ENCODE peak calls at places on chromosome 18, in four cellular contexts. K is HepG2, S is Panc1, W is K562. U is an unnamed sample.

GRCh38 chr18:23585007-23585871 is 1.1 kb downstream of the NPC1 start:
- DNase-seq in K (peak; percentile 31), S (no peak), W (peak; percentile 41), U (no peak)

GRCh38 chr18:74499633-74500032 is 3.5 kb downstream of the CNDP2 start:
- DNase-seq in K (no peak), S (no peak), W (peak; percentile 49), U (no peak)

GRCh38 chr18:65751145-65752085 is 603 bp downstream of the CDH7 start:
- DNase-seq in K (no peak), S (no peak), W (no peak), U (no peak)

GRCh38 chr18:9356969-9357368 is 22.4 kb downstream of the TWSG1 start:
- DNase-seq in K (no peak), S (no peak), W (no peak), U (no peak)

GRCh38 chr18:57737661-57738060 is 65.5 kb downstream of the ATP8B1 start:
- DNase-seq in K (peak; percentile 83), S (no peak), W (no peak), U (no peak)

GRCh38 chr18:13423352-13423751 is 204.8 kb downstream of the LDLRAD4 start:
- DNase-seq in K (no peak), S (no peak), W (no peak), U (no peak)

GRCh38 chr18:1062592-1062991 is 157.9 kb downstream of the ADCYAP1 start:
- DNase-seq in K (peak; percentile 1), S (no peak), W (no peak), U (no peak)

GRCh38 chr18:9335255-9336045 is 877 bp downstream of the TWSG1 start:
- DNase-seq in K (no peak), S (no peak), W (no peak), U (no peak)

GRCh38 chr18:45998244-45998643 is 31.1 kb upstream of the EPG5 start:
- DNase-seq in K (no peak), S (no peak), W (peak; percentile 41), U (no peak)

GRCh38 chr18:22550366-22550765 is 132.7 kb upstream of the CTAGE1 start:
- DNase-seq in K (no peak), S (no peak), W (no peak), U (no peak)

GRCh38 chr18:28175930-28176673 is 828 bp downstream of the CDH2 start:
- DNase-seq in K (no peak), S (no peak), W (no peak), U (no peak)

GRCh38 chr18:12326711-12327460 is 18.8 kb downstream of the TUBB6 start:
- DNase-seq in K (no peak), S (no peak), W (no peak), U (no peak)

GRCh38 chr18:23356915-23357421 is 96.1 kb upstream of the RIOK3 start:
- DNase-seq in K (peak; percentile 83), S (no peak), W (no peak), U (no peak)

GRCh38 chr18:59455728-59456276 is 96.7 kb upstream of the LMAN1 start:
- DNase-seq in K (no peak), S (no peak), W (no peak), U (no peak)

GRCh38 chr18:66226782-66227181 is 377.1 kb downstream of the CDH19 start:
- DNase-seq in K (no peak), S (no peak), W (no peak), U (no peak)

GRCh38 chr18:58069104-58069503 is 25.1 kb downstream of the NEDD4L start:
- DNase-seq in K (no peak), S (no peak), W (no peak), U (no peak)

GRCh38 chr18:50727721-50728470 is 91.9 kb downstream of the MRO start:
- DNase-seq in K (no peak), S (no peak), W (no peak), U (no peak)
- TF ChIP-seq TCF7L2 in K (no peak), S (no peak), W (no peak), U (no peak)

GRCh38 chr18:63132819-63133200 is 186.8 kb downstream of the BCL2 start:
- DNase-seq in K (no peak), S (no peak), W (no peak), U (no peak)
- H3K4me3 ChIP-seq in K (no peak overlapping the region), S (no peak overlapping the region), W (no peak overlapping the region), U (no peak overlapping the region)

GRCh38 chr18:71001597-71001996 is 712.8 kb downstream of the SOCS6 start:
- DNase-seq in K (no peak), S (no peak), W (no peak), U (no peak)
- TF ChIP-seq POLR2AphosphoS5 in K (no peak), S (no peak), W (no peak), U (no peak)

DNA sequence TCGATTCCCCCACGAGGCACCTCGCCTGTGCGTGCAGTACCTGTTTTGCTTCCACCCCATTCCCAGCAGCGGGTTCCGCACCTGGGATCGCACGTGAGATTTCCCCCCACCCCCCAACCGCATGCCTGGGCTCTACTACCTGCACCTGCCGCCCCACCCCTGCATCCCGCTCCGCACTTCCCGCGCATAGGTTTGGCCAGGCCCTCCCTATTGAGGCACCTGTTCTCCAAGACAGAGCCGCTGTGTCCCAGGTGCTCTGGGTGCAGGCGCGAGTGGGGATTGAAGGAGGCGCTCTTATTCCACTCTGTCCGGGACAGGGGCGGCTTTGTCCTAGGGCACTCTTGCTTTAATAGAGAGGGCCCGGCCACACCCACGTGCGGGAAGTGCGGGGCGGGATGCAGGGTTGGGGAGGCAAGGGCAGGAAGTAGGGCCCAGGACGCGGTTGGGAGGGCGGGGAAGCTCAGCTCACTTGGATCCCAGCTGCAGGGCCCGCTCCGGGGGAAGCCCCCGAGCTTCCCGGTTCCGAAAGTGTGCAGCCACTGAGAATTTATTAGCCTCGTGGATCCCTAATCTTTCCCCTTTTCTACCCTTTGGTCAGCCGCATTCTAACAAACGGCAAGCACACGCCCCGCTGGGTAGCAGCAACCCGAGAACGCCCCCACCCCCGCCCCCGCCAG is 698 bp upstream of the MOCOS start:
- DNase-seq in K (peak; percentile 41), S (no peak), W (peak; percentile 69), U (no peak)
- TF ChIP-seq TCF7L2 in K (no peak), S (no peak), W (no peak), U (no peak)

U was measured in HCT116.